ENCODE peak calls at places on chromosomes 6 and 20, in five cellular contexts. X is EL; W is DMS153; I is nucleus accumbens; V is activated T-cell treated with anti-CD3 and anti-CD28 coated beads, Interleukin-2, amount 50 U/mL, for 24 hours. J is an unnamed sample.

GRCh38 chr20:31602779-31603441 is 2.2 kb upstream of the ID1 start:
- DNase-seq in X (peak), W (no peak), I (no peak), V (peak), J (peak)

GRCh38 chr6:166045173-166045957 is 122.3 kb downstream of the TBXT start:
- DNase-seq in X (peak), W (no peak), I (no peak), V (no peak), J (no peak)

GRCh38 chr6:44304282-44305199 is 8.6 kb downstream of the AARS2 start:
- DNase-seq in X (peak), W (no peak), I (peak), V (peak), J (no peak)

GRCh38 chr6:56795852-56796532 is 153.3 kb upstream of the DST start:
- DNase-seq in X (peak), W (no peak), I (no peak), V (no peak), J (no peak)

GRCh38 chr6:89482136-89482535 is 49.2 kb downstream of the ANKRD6 start:
- DNase-seq in X (peak), W (no peak), I (no peak), V (no peak), J (no peak)

GRCh38 chr6:128527375-128527774 is 7.0 kb upstream of the PTPRK start:
- DNase-seq in X (no peak), W (no peak), I (no peak), V (no peak), J (no peak)

GRCh38 chr6:42709871-42710270 is 12.5 kb downstream of the PRPH2 start:
- DNase-seq in X (no peak), W (no peak), I (no peak), V (no peak), J (no peak)

GRCh38 chr20:36802326-36803223 is 29.0 kb upstream of the DSN1 start:
- DNase-seq in X (peak), W (no peak), I (peak), V (no peak), J (no peak)

GRCh38 chr20:14631011-14631410 is 293.6 kb upstream of the FLRT3 start:
- DNase-seq in X (no peak), W (no peak), I (no peak), V (no peak), J (no peak)

GRCh38 chr6:85660181-85660611 is 17.5 kb upstream of the SYNCRIP start:
- DNase-seq in X (peak), W (no peak), I (peak), V (no peak), J (no peak)

GRCh38 chr6:127637830-127638229 is 60.9 kb downstream of the C6orf58 start:
- DNase-seq in X (no peak), W (no peak), I (no peak), V (no peak), J (no peak)

GRCh38 chr6:107083047-107083768 is 32.1 kb downstream of the BEND3 start:
- DNase-seq in X (no peak), W (no peak), I (no peak), V (no peak), J (peak)

GRCh38 chr20:1964659-1965405 is 29.0 kb downstream of the PDYN start:
- DNase-seq in X (peak), W (no peak), I (no peak), V (peak), J (no peak)

GRCh38 chr6:135739288-135739687 is 112.2 kb upstream of the PDE7B start:
- DNase-seq in X (peak), W (no peak), I (no peak), V (no peak), J (no peak)

GRCh38 chr6:40719671-40720374 is 132.7 kb upstream of the LRFN2 start:
- DNase-seq in X (peak), W (peak), I (no peak), V (no peak), J (no peak)

GRCh38 chr6:124964084-124964763 is 2.0 kb downstream of the RNF217 start:
- DNase-seq in X (peak), W (no peak), I (no peak), V (no peak), J (no peak)

GRCh38 chr6:121510568-121511177 is 75.2 kb downstream of the GJA1 start:
- DNase-seq in X (no peak), W (no peak), I (no peak), V (no peak), J (no peak)

GRCh38 chr6:95228636-95229035 is 348.7 kb upstream of the MANEA start:
- DNase-seq in X (no peak), W (no peak), I (no peak), V (no peak), J (no peak)

GRCh38 chr20:39778847-39779641 is 816.9 kb downstream of the DHX35 start:
- DNase-seq in X (no peak), W (no peak), I (peak), V (no peak), J (no peak)

GRCh38 chr6:90368001-90368400 is 71.4 kb upstream of the BACH2 start:
- DNase-seq in X (no peak), W (no peak), I (no peak), V (no peak), J (no peak)

GRCh38 chr20:9331707-9332435 is 182.5 kb upstream of the LAMP5 start:
- DNase-seq in X (no peak), W (no peak), I (no peak), V (no peak), J (no peak)

GRCh38 chr6:150987371-150987828 is 121.9 kb downstream of the MTHFD1L start:
- DNase-seq in X (no peak), W (no peak), I (no peak), V (peak), J (peak)

GRCh38 chr6:157885211-157885788 is 62.3 kb downstream of the SNX9 start:
- DNase-seq in X (no peak), W (no peak), I (no peak), V (peak), J (peak)

J was measured in GM06990.